ENCODE peak calls at places on chromosome 3, in eight cellular contexts. G is MM.1S, C is suprapubic skin, P is testis, S is T-cell, D is neuronal stem cell, J is GDM1, R is DND-41. E is an unnamed sample.

GRCh38 chr3:94904275-94904674 is 841.4 kb downstream of the NSUN3 start:
- DNase-seq in G (peak; percentile 24), C (no peak), P (no peak), S (no peak), D (no peak), J (no peak), R (no peak), E (no peak)

GRCh38 chr3:98556164-98557130 is 24.7 kb downstream of the GPR15 start:
- DNase-seq in G (peak; percentile 77), C (no peak), P (no peak), S (peak; percentile 18), D (no peak), J (no peak), R (peak; percentile 13), E (no peak)

GRCh38 chr3:128438488-128439072 is 28.1 kb downstream of the DNAJB8 start:
- DNase-seq in G (no peak), C (no peak), P (no peak), S (no peak), D (no peak), J (no peak), R (peak; percentile 13), E (peak; percentile 48)

GRCh38 chr3:169764164-169764452 is 752 bp downstream of the TERC start:
- DNase-seq in G (no peak), C (no peak), P (peak; percentile 81), S (no peak), D (no peak), J (no peak), R (no peak), E (peak; percentile 65)

GRCh38 chr3:14208977-14209394 is 30.4 kb downstream of the LSM3 start:
- DNase-seq in G (no peak), C (no peak), P (no peak), S (no peak), D (no peak), J (no peak), R (no peak), E (no peak)

GRCh38 chr3:125480656-125481374 is 39.2 kb downstream of the SNX4 start:
- DNase-seq in G (no peak), C (no peak), P (no peak), S (no peak), D (no peak), J (no peak), R (no peak), E (no peak)

GRCh38 chr3:13652728-13653127 is 103.8 kb downstream of the FBLN2 start:
- DNase-seq in G (no peak), C (no peak), P (no peak), S (no peak), D (no peak), J (no peak), R (no peak), E (no peak)

GRCh38 chr3:15151166-15151565 is 52.2 kb upstream of the RBSN start:
- DNase-seq in G (no peak), C (no peak), P (no peak), S (no peak), D (no peak), J (no peak), R (no peak), E (no peak)

GRCh38 chr3:196341142-196341541 is 3.0 kb upstream of the TM4SF19 start:
- DNase-seq in G (no peak), C (no peak), P (no peak), S (no peak), D (no peak), J (peak; percentile 10), R (no peak), E (no peak)